ENCODE peak calls at places on chromosomes 6 and 20, in five cellular contexts. S is uterus, B is gastrocnemius medialis, R is PC-9, P is dorsolateral prefrontal cortex. M is an unnamed sample.

GRCh38 chr6:167811689-167812487 is 14.8 kb upstream of the AFDN start:
- DNase-seq in S (no peak), R (no peak), B (no peak), P (no peak), M (no peak)

GRCh38 chr20:2799688-2800589 is 488 bp downstream of the CPXM1 start:
- DNase-seq in P (no peak), S (no peak), R (no peak), B (no peak), M (peak)

GRCh38 chr20:62598761-62599194 is 43.5 kb upstream of the SLCO4A1 start:
- DNase-seq in P (no peak), R (peak), B (peak), S (no peak), M (no peak)

GRCh38 chr20:9615766-9616454 is 101.5 kb downstream of the LAMP5 start:
- DNase-seq in R (no peak), P (no peak), B (no peak), S (no peak), M (no peak)

GRCh38 chr6:52929321-52930164 is 20.0 kb upstream of the GSTA3 start:
- DNase-seq in S (no peak), R (peak), B (no peak), P (no peak), M (peak)

GRCh38 chr6:10033223-10033829 is 381.5 kb downstream of the TFAP2A start:
- DNase-seq in P (no peak), S (no peak), B (no peak), R (peak), M (peak)

GRCh38 chr6:346389-347030 is 45.0 kb upstream of the IRF4 start:
- DNase-seq in R (no peak), S (peak), P (no peak), B (no peak), M (peak)

GRCh38 chr6:80028591-80028990 is 24.1 kb downstream of the TTK start:
- DNase-seq in B (no peak), S (no peak), P (no peak), R (no peak), M (no peak)

GRCh38 chr6:13098808-13099570 is 229.3 kb downstream of the TBC1D7 start:
- DNase-seq in R (no peak), S (no peak), P (no peak), B (no peak), M (no peak)

GRCh38 chr20:47665221-47665991 is 119.9 kb downstream of the SULF2 start:
- DNase-seq in B (no peak), R (no peak), P (no peak), S (no peak), M (no peak)

GRCh38 chr6:41160933-41161332 is 2.0 kb downstream of the TREM2 start:
- DNase-seq in B (no peak), S (no peak), P (no peak), R (no peak), M (no peak)

GRCh38 chr6:116624036-116624805 is 7.9 kb downstream of the RSPH4A start:
- DNase-seq in S (no peak), B (no peak), P (no peak), R (peak), M (no peak)

GRCh38 chr6:149060985-149061760 is 256.3 kb upstream of the TAB2 start:
- DNase-seq in S (no peak), B (no peak), P (no peak), R (no peak), M (peak)

GRCh38 chr6:167047554-167047953 is 48.4 kb downstream of the CEP43 start:
- DNase-seq in B (no peak), P (no peak), R (no peak), S (no peak), M (no peak)

GRCh38 chr6:48032156-48032555 is 78.8 kb downstream of the PTCHD4 start:
- DNase-seq in B (no peak), S (no peak), P (no peak), R (no peak), M (peak)

GRCh38 chr20:51500311-51500710 is 42.2 kb downstream of the NFATC2 start:
- DNase-seq in R (peak), B (no peak), S (no peak), P (no peak), M (no peak)

GRCh38 chr6:107713214-107713962 is 110.7 kb downstream of the SCML4 start:
- DNase-seq in S (no peak), P (no peak), B (no peak), R (peak), M (no peak)

GRCh38 chr6:136717297-136717990 is 74.8 kb downstream of the MAP3K5 start:
- DNase-seq in P (no peak), R (no peak), B (no peak), S (no peak), M (peak)

GRCh38 chr20:11972478-11972877 is 54.8 kb downstream of the BTBD3 start:
- DNase-seq in R (no peak), B (no peak), S (no peak), P (no peak), M (no peak)

GRCh38 chr6:134590449-134590848 is 272.5 kb upstream of the SGK1 start:
- DNase-seq in P (no peak), S (no peak), R (no peak), B (no peak), M (peak)

GRCh38 chr6:158646023-158646888 is 1.7 kb upstream of the DYNLT1 start:
- DNase-seq in B (peak), R (peak), P (no peak), S (no peak), M (no peak)

DNA sequence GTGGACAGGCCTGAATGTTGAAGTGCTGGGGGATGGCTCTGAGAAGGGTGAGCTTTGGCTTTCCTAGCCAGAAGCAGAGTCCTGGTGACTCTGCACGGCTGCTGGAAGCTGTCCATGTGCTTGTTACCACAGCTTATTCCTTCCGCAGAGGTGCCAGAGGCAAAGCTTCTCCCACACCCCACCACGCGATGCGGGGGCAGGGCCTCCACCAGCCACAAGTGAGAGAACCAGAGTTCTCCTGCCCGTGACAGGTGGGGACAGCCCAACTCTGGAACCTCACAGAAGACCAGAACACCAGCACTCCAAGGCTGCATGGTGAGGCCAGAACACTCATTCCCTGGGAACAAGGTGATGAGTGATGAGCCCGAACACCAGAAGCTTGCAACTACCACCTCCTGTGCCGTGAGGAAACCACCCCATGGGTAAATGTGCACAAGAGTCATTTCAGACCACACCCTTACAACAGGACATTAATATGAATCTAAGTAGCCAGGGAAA is 36.7 kb downstream of the JAG1 start:
- DNase-seq in B (peak), R (no peak), P (no peak), S (no peak), M (peak)
- H3K4me3 ChIP-seq in B (no peak), R (no peak), P (no peak), S (no peak), M (no peak)

GRCh38 chr6:30820196-30820595 is 64.1 kb upstream of the DDR1 start:
- DNase-seq in R (peak), P (no peak), S (no peak), B (peak), M (peak)
- TF ChIP-seq CTCF in R (no peak), P (no peak), S (no peak), B (no peak), M (peak)

GRCh38 chr20:49928411-49929141 is 7.6 kb upstream of the RNF114 start:
- DNase-seq in P (peak), S (peak), B (peak), R (peak), M (peak)
- H3K4me3 ChIP-seq in P (peak), S (no peak), B (no peak), R (no peak), M (no peak)

DNA sequence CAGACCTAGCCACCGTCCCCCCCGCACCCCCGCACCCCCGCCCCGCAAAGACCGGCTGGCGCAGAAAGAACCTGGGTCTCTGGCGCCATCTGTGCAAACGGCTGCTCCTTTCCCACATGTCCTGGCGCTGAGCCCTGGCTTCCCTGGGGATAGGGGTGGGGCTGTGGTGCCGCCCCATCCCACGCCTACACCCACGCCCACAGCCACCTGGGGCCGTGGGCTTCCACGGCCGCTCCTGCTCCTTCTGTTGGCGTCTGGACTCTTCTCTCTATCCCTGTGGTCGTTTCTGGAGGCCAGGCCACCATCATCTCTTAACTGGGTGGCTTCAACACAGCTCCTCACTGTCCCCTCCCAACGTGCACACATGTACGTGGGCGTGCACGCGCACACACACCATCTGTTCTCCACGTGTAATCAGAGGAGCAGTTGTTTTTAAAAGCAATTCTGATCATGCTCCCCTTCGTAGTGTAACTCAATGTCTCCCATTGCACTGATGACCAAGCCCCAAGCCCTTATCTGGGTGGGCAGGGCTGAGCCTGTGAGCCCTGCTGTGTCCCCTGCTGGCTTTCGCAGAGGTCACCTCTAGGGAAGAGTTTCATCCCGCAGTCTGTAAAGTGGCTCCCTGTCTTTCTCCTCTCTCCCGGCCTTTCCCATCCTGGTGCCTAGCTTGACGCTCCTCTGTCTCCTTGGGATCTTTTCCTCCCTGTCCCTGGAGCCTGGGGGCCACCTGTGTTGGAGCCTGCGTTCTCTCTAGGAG is 31.9 kb upstream of the FAM83D start:
- DNase-seq in B (no peak), P (peak), S (no peak), R (no peak), M (no peak)
- TF ChIP-seq CTCF in B (no peak), P (no peak), S (no peak), R (peak), M (no peak)